ENCODE peak calls at places on chromosomes 1 and 21, in five cellular contexts. W is activated CD4-positive, alpha-beta T cell treated with anti-CD3 and anti-CD28 coated beads, Interleukin-2, amount 50 U/mL, for 1 hour; X is aorta; M is CD4-positive, alpha-beta T cell; I is stimulated activated CD4-positive, alpha-beta T cell treated with anti-CD3 and anti-CD28 coated beads, Interleukin-12 subunit alpha, Interleukin-12 subunit beta, amount 100 ng/mL, for 4 hours. F is an unnamed sample.

GRCh38 chr1:40736085-40736531 is 44.6 kb downstream of the NFYC start:
- DNase-seq in W (no peak), X (no peak), M (no peak), I (no peak), F (no peak)

GRCh38 chr1:81574365-81574764 is 226.4 kb upstream of the ADGRL2 start:
- DNase-seq in W (no peak), X (no peak), M (no peak), I (no peak), F (no peak)

GRCh38 chr1:30649321-30649991 is 73.9 kb downstream of the MATN1 start:
- DNase-seq in W (no peak), X (peak; percentile 66), M (no peak), I (no peak), F (no peak)

GRCh38 chr21:33661146-33661545 is 18.8 kb downstream of the ITSN1 start:
- DNase-seq in W (no peak), X (no peak), M (no peak), I (no peak), F (no peak)

GRCh38 chr1:232036161-232036942 is 409.8 kb downstream of the DISC1 start:
- DNase-seq in W (no peak), X (no peak), M (no peak), I (no peak), F (no peak)

GRCh38 chr1:89918127-89918793 is 76.7 kb upstream of the ZNF326 start:
- DNase-seq in W (no peak), X (no peak), M (no peak), I (no peak), F (no peak)

GRCh38 chr1:13994386-13994785 is 294.4 kb downstream of the PRDM2 start:
- DNase-seq in W (no peak), X (no peak), M (no peak), I (no peak), F (no peak)

GRCh38 chr1:212691561-212692071 is 8.0 kb downstream of the BATF3 start:
- DNase-seq in W (no peak), X (no peak), M (no peak), I (no peak), F (no peak)

GRCh38 chr1:156471496-156472490 is 28.8 kb downstream of the MEF2D start:
- DNase-seq in W (no peak), X (peak; percentile 92), M (no peak), I (no peak), F (no peak)

GRCh38 chr1:46643368-46643775 is 24.8 kb downstream of the ATPAF1 start:
- DNase-seq in W (no peak), X (no peak), M (no peak), I (no peak), F (no peak)

GRCh38 chr21:45822429-45823099 is 159.0 kb upstream of the COL6A1 start:
- DNase-seq in W (no peak), X (peak; percentile 45), M (no peak), I (no peak), F (no peak)

GRCh38 chr1:75079535-75080290 is 54.5 kb upstream of the LHX8 start:
- DNase-seq in W (no peak), X (no peak), M (no peak), I (no peak), F (no peak)

GRCh38 chr1:244325056-244325764 is 126.5 kb downstream of the ADSS2 start:
- DNase-seq in W (no peak), X (no peak), M (no peak), I (no peak), F (no peak)

GRCh38 chr1:223504741-223505140 is 111.5 kb downstream of the CCDC185 start:
- DNase-seq in W (no peak), X (no peak), M (no peak), I (no peak), F (no peak)

GRCh38 chr21:42527489-42528158 is 14.0 kb downstream of the SLC37A1 start:
- DNase-seq in W (peak; percentile 48), X (no peak), M (peak; percentile 58), I (peak; percentile 16), F (no peak)

F was measured in memory B cell.